ENCODE peak calls at places on chromosomes 5 and 9, in nine cellular contexts. E is smooth muscle cell of the brain vasculature, N is GM04504, A is pancreas, D is GM06990, J is testis, O is NCI-H1105, F is anterior cingulate cortex, W is NCI-H2171 treated with DMSO at 0.1 percent for 48 hours. H is an unnamed sample.

GRCh38 chr5:140365282-140365681 is 5.3 kb downstream of the SLC4A9 start:
- DNase-seq in E (no peak), N (no peak), A (no peak), D (no peak), J (no peak), O (no peak), F (no peak), W (no peak), H (no peak)

GRCh38 chr9:15475923-15476536 is 34.7 kb downstream of the PSIP1 start:
- DNase-seq in E (no peak), N (no peak), A (no peak), D (no peak), J (no peak), O (no peak), F (no peak), W (no peak), H (no peak)

GRCh38 chr5:59124983-59125960 is 542.4 kb downstream of the RAB3C start:
- DNase-seq in E (no peak), N (no peak), A (no peak), D (no peak), J (no peak), O (no peak), F (no peak), W (no peak), H (no peak)

GRCh38 chr9:86637515-86637914 is 283.3 kb upstream of the TUT7 start:
- DNase-seq in E (peak; percentile 75), N (no peak), A (no peak), D (peak; percentile 9), J (peak; percentile 80), O (no peak), F (no peak), W (peak; percentile 7), H (no peak)

GRCh38 chr9:69768716-69769115 is 8.9 kb upstream of the PTAR1 start:
- DNase-seq in E (no peak), N (no peak), A (no peak), D (no peak), J (no peak), O (no peak), F (no peak), W (no peak), H (no peak)

GRCh38 chr5:148374693-148375360 is 8.9 kb upstream of the FBXO38 start:
- DNase-seq in E (peak; percentile 23), N (no peak), A (no peak), D (no peak), J (peak; percentile 60), O (no peak), F (no peak), W (peak; percentile 12), H (peak; percentile 50)

GRCh38 chr9:91760906-91761305 is 189.1 kb downstream of the ROR2 start:
- DNase-seq in E (no peak), N (no peak), A (no peak), D (no peak), J (no peak), O (no peak), F (no peak), W (no peak), H (no peak)

GRCh38 chr5:179553875-179554274 is 3.5 kb downstream of the RUFY1 start:
- DNase-seq in E (peak; percentile 4), N (no peak), A (no peak), D (no peak), J (no peak), O (no peak), F (no peak), W (no peak), H (no peak)

GRCh38 chr5:96641922-96642640 is 20.1 kb upstream of the CAST start:
- DNase-seq in E (no peak), N (no peak), A (no peak), D (no peak), J (no peak), O (no peak), F (no peak), W (no peak), H (no peak)

GRCh38 chr9:133130721-133131244 is 9.7 kb upstream of the RALGDS start:
- DNase-seq in E (no peak), N (no peak), A (peak; percentile 70), D (peak; percentile 53), J (no peak), O (no peak), F (no peak), W (no peak), H (no peak)

GRCh38 chr9:89502038-89502601 is 4.2 kb upstream of the SEMA4D start:
- DNase-seq in E (no peak), N (no peak), A (no peak), D (no peak), J (no peak), O (no peak), F (no peak), W (no peak), H (no peak)

GRCh38 chr5:77316871-77317661 is 106.6 kb downstream of the PDE8B start:
- DNase-seq in E (no peak), N (peak; percentile 14), A (no peak), D (no peak), J (no peak), O (no peak), F (no peak), W (no peak), H (no peak)

GRCh38 chr9:92723299-92723625 is 41.4 kb downstream of the BICD2 start:
- DNase-seq in E (no peak), N (peak; percentile 31), A (no peak), D (no peak), J (no peak), O (peak; percentile 73), F (no peak), W (no peak), H (no peak)

H was measured in NCI-H1694.